ENCODE peak calls at places on chromosomes 6 and 20, in ten cellular contexts. P is KBM-7; Z is DMS 273 treated with DMSO at 0.1 percent for 48 hours; G is NCI-H1092 treated with DMSO at 0.1 percent for 48 hours; W is stimulated activated CD4-positive, alpha-beta T cell treated with anti-CD3 and anti-CD28 coated beads, Interleukin-4, amount 100 ng/mL, for 48 hours; C is colonic mucosa; J is IMR-90; U is T-helper 9 cell; K is NCI-H2171; N is activated T-helper 1 cell treated with Interleukin-2 at 50 U/mL for 16 hours. L is an unnamed sample.

GRCh38 chr6:137802408-137803182 is 64.5 kb upstream of the TNFAIP3 start:
- DNase-seq in P (no peak), Z (no peak), G (no peak), W (no peak), C (no peak), J (no peak), U (no peak), K (no peak), N (no peak), L (no peak)

GRCh38 chr20:51860015-51860882 is 57.9 kb upstream of the SALL4 start:
- DNase-seq in P (no peak), Z (no peak), G (no peak), W (no peak), C (peak; percentile 56), J (peak; percentile 47), U (no peak), K (no peak), N (no peak), L (no peak)

GRCh38 chr20:36861625-36861874 is 14.4 kb upstream of the TLDC2 start:
- DNase-seq in P (no peak), Z (no peak), G (no peak), W (no peak), C (no peak), J (no peak), U (no peak), K (no peak), N (no peak), L (no peak)

GRCh38 chr6:12614468-12614867 is 102.1 kb upstream of the PHACTR1 start:
- DNase-seq in P (no peak), Z (no peak), G (no peak), W (no peak), C (no peak), J (peak; percentile 31), U (no peak), K (no peak), N (no peak), L (no peak)

GRCh38 chr20:35395728-35396127 is 16.0 kb downstream of the UQCC1 start:
- DNase-seq in P (no peak), Z (no peak), G (no peak), W (no peak), C (no peak), J (peak; percentile 81), U (no peak), K (no peak), N (no peak), L (no peak)

GRCh38 chr6:75526502-75527127 is 33.0 kb upstream of the FILIP1 start:
- DNase-seq in P (peak; percentile 75), Z (peak; percentile 40), G (peak; percentile 43), W (peak; percentile 27), C (peak; percentile 69), J (peak; percentile 80), U (peak; percentile 31), K (peak; percentile 25), N (peak; percentile 7), L (no peak)

GRCh38 chr6:78808356-78808891 is 58.9 kb upstream of the IRAK1BP1 start:
- DNase-seq in P (no peak), Z (no peak), G (no peak), W (no peak), C (no peak), J (no peak), U (no peak), K (no peak), N (no peak), L (no peak)

GRCh38 chr6:166707045-166707444 is 80.0 kb upstream of the RPS6KA2 start:
- DNase-seq in P (peak; percentile 51), Z (no peak), G (peak; percentile 78), W (peak; percentile 9), C (peak; percentile 39), J (peak; percentile 8), U (no peak), K (no peak), N (no peak), L (no peak)

GRCh38 chr20:52921300-52921699 is 50.9 kb upstream of the TSHZ2 start:
- DNase-seq in P (no peak), Z (no peak), G (no peak), W (no peak), C (no peak), J (no peak), U (no peak), K (no peak), N (no peak), L (no peak)

GRCh38 chr6:109069746-109070145 is 24.9 kb downstream of the SESN1 start:
- DNase-seq in P (no peak), Z (no peak), G (no peak), W (no peak), C (no peak), J (no peak), U (no peak), K (no peak), N (no peak), L (no peak)

GRCh38 chr20:50320910-50321796 is 130.5 kb downstream of the CEBPB start:
- DNase-seq in P (no peak), Z (no peak), G (no peak), W (peak; percentile 22), C (peak; percentile 81), J (peak; percentile 97), U (no peak), K (no peak), N (no peak), L (no peak)

GRCh38 chr20:52888096-52888495 is 84.1 kb upstream of the TSHZ2 start:
- DNase-seq in P (no peak), Z (no peak), G (no peak), W (no peak), C (no peak), J (no peak), U (no peak), K (no peak), N (no peak), L (no peak)

GRCh38 chr20:62816031-62816878 is 595 bp upstream of the COL9A3 start:
- DNase-seq in P (no peak), Z (no peak), G (no peak), W (no peak), C (no peak), J (peak; percentile 17), U (no peak), K (no peak), N (no peak), L (no peak)

GRCh38 chr6:44386929-44387345 is 569 bp upstream of the CDC5L start:
- DNase-seq in P (no peak), Z (no peak), G (peak; percentile 66), W (no peak), C (peak; percentile 25), J (peak; percentile 37), U (peak; percentile 0), K (no peak), N (no peak), L (no peak)

GRCh38 chr20:22098451-22098850 is 393.0 kb downstream of the PAX1 start:
- DNase-seq in P (no peak), Z (no peak), G (no peak), W (no peak), C (no peak), J (no peak), U (no peak), K (no peak), N (no peak), L (no peak)

GRCh38 chr6:113073611-113074191 is 726.6 kb downstream of the RFPL4B start:
- DNase-seq in P (no peak), Z (no peak), G (no peak), W (no peak), C (no peak), J (peak; percentile 74), U (no peak), K (no peak), N (no peak), L (no peak)

GRCh38 chr20:48626226-48626937 is 201.4 kb downstream of the PREX1 start:
- DNase-seq in P (peak; percentile 91), Z (no peak), G (no peak), W (no peak), C (no peak), J (peak; percentile 44), U (no peak), K (no peak), N (no peak), L (no peak)

GRCh38 chr20:39446397-39446796 is 484.3 kb downstream of the DHX35 start:
- DNase-seq in P (no peak), Z (no peak), G (no peak), W (no peak), C (no peak), J (no peak), U (no peak), K (no peak), N (no peak), L (no peak)

GRCh38 chr6:31729515-31729978 is 448 bp upstream of the DDAH2 start:
- DNase-seq in P (peak; percentile 92), Z (peak; percentile 58), G (peak; percentile 49), W (peak; percentile 65), C (peak; percentile 97), J (peak; percentile 79), U (peak; percentile 71), K (peak; percentile 77), N (peak; percentile 62), L (peak; percentile 52)

GRCh38 chr6:86686496-86686895 is 250.8 kb upstream of the HTR1E start:
- DNase-seq in P (no peak), Z (no peak), G (no peak), W (no peak), C (no peak), J (no peak), U (no peak), K (no peak), N (no peak), L (no peak)

GRCh38 chr6:6635869-6636268 is 47.3 kb downstream of the LY86 start:
- DNase-seq in P (no peak), Z (no peak), G (no peak), W (no peak), C (no peak), J (no peak), U (no peak), K (no peak), N (no peak), L (no peak)

GRCh38 chr20:16018881-16019280 is 554.4 kb downstream of the KIF16B start:
- DNase-seq in P (no peak), Z (no peak), G (no peak), W (no peak), C (no peak), J (no peak), U (no peak), K (no peak), N (no peak), L (no peak)

GRCh38 chr20:16215056-16215455 is 358.2 kb downstream of the KIF16B start:
- DNase-seq in P (no peak), Z (no peak), G (no peak), W (no peak), C (no peak), J (no peak), U (no peak), K (no peak), N (no peak), L (no peak)

GRCh38 chr6:130000526-130001228 is 17.7 kb upstream of the L3MBTL3 start:
- DNase-seq in P (no peak), Z (no peak), G (no peak), W (no peak), C (no peak), J (no peak), U (no peak), K (no peak), N (no peak), L (no peak)

GRCh38 chr6:151807513-151808330 is at the start of gene ESR1:
- DNase-seq in P (no peak), Z (no peak), G (no peak), W (no peak), C (no peak), J (no peak), U (no peak), K (no peak), N (no peak), L (peak; percentile 21)

GRCh38 chr6:168865-169455 is 123.3 kb upstream of the DUSP22 start:
- DNase-seq in P (peak; percentile 73), Z (peak; percentile 21), G (peak; percentile 1), W (no peak), C (no peak), J (peak; percentile 55), U (no peak), K (no peak), N (no peak), L (no peak)

GRCh38 chr6:16168121-16168520 is 39.2 kb downstream of the MYLIP start:
- DNase-seq in P (peak; percentile 30), Z (no peak), G (no peak), W (no peak), C (no peak), J (no peak), U (no peak), K (no peak), N (no peak), L (no peak)

GRCh38 chr20:24674921-24675605 is 205.6 kb downstream of the SYNDIG1 start:
- DNase-seq in P (no peak), Z (no peak), G (no peak), W (no peak), C (no peak), J (no peak), U (no peak), K (no peak), N (no peak), L (no peak)